ENCODE peak calls at places on chromosomes 6 and 20, in seven cellular contexts. E, F, P, I, C, T and V are unnamed samples.

GRCh38 chr6:38589367-38589720 is 50.4 kb downstream of the BTBD9 start:
- DNase-seq in P (no peak), I (no peak), E (no peak), T (no peak), F (no peak), C (no peak), V (no peak)

GRCh38 chr6:81876977-81877376 is 124.5 kb upstream of the TENT5A start:
- DNase-seq in E (no peak), P (no peak), I (no peak), F (no peak), C (no peak), T (no peak), V (no peak)

GRCh38 chr20:52454660-52455059 is 263.1 kb upstream of the ZFP64 start:
- DNase-seq in E (no peak), P (no peak), F (no peak), I (no peak), C (no peak), T (no peak), V (no peak)

GRCh38 chr6:6581014-6581413 is 7.5 kb upstream of the LY86 start:
- DNase-seq in P (no peak), I (no peak), T (peak), E (no peak), F (no peak), C (no peak), V (no peak)

GRCh38 chr6:108157234-108157971 is 8.4 kb upstream of the NR2E1 start:
- DNase-seq in E (no peak), T (peak), C (peak), F (no peak), I (peak), P (no peak), V (no peak)

GRCh38 chr6:43547202-43547601 is 28.6 kb downstream of the XPO5 start:
- DNase-seq in E (no peak), F (no peak), P (no peak), C (no peak), I (no peak), T (no peak), V (no peak)

GRCh38 chr6:17585766-17586502 is 14.2 kb upstream of the FAM8A1 start:
- DNase-seq in C (no peak), E (peak), P (no peak), T (no peak), I (no peak), F (no peak), V (peak)

GRCh38 chr6:46419576-46420002 is 71.7 kb downstream of the RCAN2 start:
- DNase-seq in P (no peak), T (peak), F (peak), I (no peak), C (peak), E (peak), V (peak)

GRCh38 chr6:81572020-81572419 is 180.5 kb downstream of the TENT5A start:
- DNase-seq in T (no peak), P (no peak), I (no peak), C (no peak), F (no peak), E (no peak), V (no peak)

GRCh38 chr6:32973934-32974333 is 5.5 kb downstream of the BRD2 start:
- DNase-seq in E (no peak), T (peak), P (no peak), C (peak), I (no peak), F (no peak), V (peak)

GRCh38 chr6:41229716-41230115 is 1.6 kb downstream of the TREML4 start:
- DNase-seq in C (no peak), P (no peak), E (no peak), F (no peak), I (no peak), T (no peak), V (no peak)

GRCh38 chr6:148470141-148470540 is 127.5 kb downstream of the SASH1 start:
- DNase-seq in I (no peak), E (no peak), C (no peak), F (no peak), T (no peak), P (no peak), V (no peak)

GRCh38 chr6:21061892-21062291 is 527.6 kb downstream of the CDKAL1 start:
- DNase-seq in P (no peak), E (no peak), F (no peak), I (no peak), C (no peak), T (no peak), V (no peak)

GRCh38 chr6:116036075-116036773 is 24.5 kb downstream of the FRK start:
- DNase-seq in P (no peak), T (no peak), F (no peak), I (no peak), C (no peak), E (no peak), V (no peak)

GRCh38 chr20:50577175-50578018 is 67.2 kb downstream of the PTPN1 start:
- DNase-seq in T (no peak), I (peak), P (no peak), C (peak), F (no peak), E (peak), V (no peak)

GRCh38 chr6:32635526-32636123 is 1.6 kb upstream of the HLA-DQA1 start:
- DNase-seq in F (no peak), P (no peak), E (no peak), I (no peak), C (no peak), T (no peak), V (no peak)

GRCh38 chr20:46298374-46298773 is 9.9 kb downstream of the CDH22 start:
- DNase-seq in I (no peak), P (no peak), E (no peak), T (no peak), C (no peak), F (no peak), V (no peak)

GRCh38 chr6:135937126-135937525 is 85.6 kb downstream of the PDE7B start:
- DNase-seq in T (no peak), F (no peak), E (no peak), I (no peak), C (no peak), P (no peak), V (no peak)

GRCh38 chr20:10779911-10780310 is 106.1 kb upstream of the JAG1 start:
- DNase-seq in T (no peak), F (no peak), E (no peak), P (no peak), C (no peak), I (no peak), V (no peak)

GRCh38 chr6:136840612-136841011 is 18.2 kb downstream of the PEX7 start:
- DNase-seq in F (no peak), P (no peak), T (no peak), I (no peak), C (no peak), E (no peak), V (no peak)

GRCh38 chr6:317452-318144 is 25.3 kb downstream of the DUSP22 start:
- DNase-seq in T (no peak), C (no peak), P (no peak), I (no peak), E (peak), F (no peak), V (no peak)
- TF ChIP-seq CTCF in T (no peak), C (no peak), P (no peak), I (no peak), E (no peak), F (no peak), V (no peak)

DNA sequence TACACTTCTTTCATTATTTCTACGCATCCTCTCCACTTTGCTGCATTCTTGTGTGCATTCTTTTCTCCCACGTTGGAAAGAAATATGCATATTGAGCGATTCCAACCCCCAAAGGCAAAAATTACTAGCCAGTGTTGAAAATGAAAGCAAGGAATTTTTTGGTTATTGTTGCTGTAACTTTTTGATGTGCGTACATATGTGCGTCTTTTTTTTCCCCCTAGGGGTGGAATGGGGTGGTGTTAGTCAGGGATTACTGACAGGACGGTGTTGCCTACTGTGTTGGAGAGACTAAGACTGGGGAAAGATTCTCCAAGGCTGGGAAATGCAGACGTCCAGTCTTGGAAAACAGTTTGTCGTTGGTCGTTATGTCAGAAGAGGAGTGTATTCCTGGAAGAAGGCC is 44.2 kb upstream of the ESR1 start:
- DNase-seq in C (peak), I (no peak), E (no peak), F (no peak), T (no peak), P (no peak), V (no peak)
- TF ChIP-seq CTCF in C (peak), I (peak), E (peak), F (peak), T (peak), P (peak), V (no peak)

DNA sequence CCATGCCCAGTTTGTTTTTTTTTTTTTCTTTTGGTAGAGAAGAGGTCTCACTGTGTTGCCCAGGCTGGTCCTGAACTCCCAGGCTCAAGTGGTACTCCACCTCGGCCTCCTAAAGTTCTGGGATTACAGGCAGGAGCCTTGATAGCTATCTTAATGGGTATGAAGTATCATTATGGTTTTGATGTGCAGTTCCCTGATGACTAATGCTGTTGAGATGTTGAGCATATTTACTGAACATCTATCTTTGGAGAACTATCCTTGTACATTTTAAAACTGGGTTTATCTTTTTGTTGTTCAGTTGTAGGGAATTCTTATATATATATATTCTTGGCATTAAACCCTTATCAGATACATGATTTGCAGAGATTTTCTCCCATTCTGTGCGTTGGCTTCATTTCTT is 21.4 kb upstream of the MYL9 start:
- DNase-seq in P (no peak), I (no peak), E (no peak), T (no peak), C (no peak), F (no peak), V (no peak)
- TF ChIP-seq CTCF in P (no peak), I (no peak), E (no peak), T (no peak), C (no peak), F (no peak), V (no peak)

GRCh38 chr6:14066782-14067406 is 50.7 kb upstream of the CD83 start:
- DNase-seq in C (peak), I (no peak), F (no peak), E (no peak), T (no peak), P (no peak), V (peak)
- TF ChIP-seq CTCF in C (peak), I (peak), F (peak), E (peak), T (peak), P (peak), V (no peak)

GRCh38 chr6:26501482-26501986 is 1.4 kb downstream of the BTN1A1 start:
- DNase-seq in E (peak), F (no peak), P (no peak), T (peak), C (peak), I (peak), V (peak)
- TF ChIP-seq CTCF in E (no peak), F (no peak), P (no peak), T (no peak), C (no peak), I (no peak), V (no peak)

GRCh38 chr20:3276400-3277015 is 37.5 kb upstream of the SLC4A11 start:
- DNase-seq in E (no peak), P (no peak), T (peak), C (no peak), I (no peak), F (no peak), V (peak)
- TF ChIP-seq CTCF in E (peak), P (peak), T (no peak), C (peak), I (peak), F (peak), V (no peak)

GRCh38 chr6:158660331-158660730 is 10.5 kb downstream of the SYTL3 start:
- DNase-seq in C (peak), P (no peak), I (no peak), F (no peak), T (peak), E (no peak), V (peak)
- TF ChIP-seq CTCF in C (peak), P (peak), I (peak), F (peak), T (peak), E (peak), V (peak)